ENCODE peak calls at places on chromosomes 16 and 17, in six cellular contexts. Y is psoas muscle, A is RWPE2, T is gastrocnemius medialis, S is pancreas, G is mucosa of descending colon. P is an unnamed sample.

GRCh38 chr16:30605148-30605547 is 5.0 kb downstream of the ZNF689 start:
- ATAC-seq in Y (no peak), A (no peak), T (no peak), S (no peak), G (no peak), P (no peak)

GRCh38 chr16:87369117-87369775 is 14.3 kb downstream of the FBXO31 start:
- ATAC-seq in Y (no peak), A (no peak), T (no peak), S (no peak), G (no peak), P (no peak)

GRCh38 chr17:45672301-45672700 is 111.8 kb upstream of the CRHR1 start:
- ATAC-seq in Y (no peak), A (no peak), T (no peak), S (no peak), G (no peak), P (no peak)

GRCh38 chr16:67163164-67163902 is 1.2 kb upstream of the HSF4 start:
- ATAC-seq in Y (peak), A (peak), T (peak), S (no peak), G (no peak), P (peak)

GRCh38 chr17:72580321-72581127 is 459.7 kb downstream of the SOX9 start:
- ATAC-seq in Y (no peak), A (peak), T (no peak), S (peak), G (peak), P (no peak)

GRCh38 chr17:13410874-13411273 is 190.9 kb downstream of the HS3ST3A1 start:
- ATAC-seq in Y (no peak), A (peak), T (no peak), S (peak), G (peak), P (peak)

GRCh38 chr16:74439685-74440084 is 18.4 kb upstream of the CLEC18B start:
- ATAC-seq in Y (no peak), A (no peak), T (no peak), S (no peak), G (peak), P (no peak)

GRCh38 chr16:88956546-88957455 is 20.2 kb downstream of the CBFA2T3 start:
- ATAC-seq in Y (no peak), A (no peak), T (no peak), S (no peak), G (no peak), P (no peak)

GRCh38 chr16:11446566-11447119 is 101.4 kb downstream of the RMI2 start:
- ATAC-seq in Y (no peak), A (no peak), T (no peak), S (no peak), G (no peak), P (no peak)

GRCh38 chr17:40491486-40491885 is 9.9 kb downstream of the TNS4 start:
- ATAC-seq in Y (no peak), A (peak), T (no peak), S (no peak), G (peak), P (no peak)

GRCh38 chr16:11205754-11206459 is 50.1 kb downstream of the SOCS1 start:
- ATAC-seq in Y (peak), A (no peak), T (peak), S (peak), G (peak), P (peak)

GRCh38 chr16:50489187-50489586 is 59.0 kb upstream of the NKD1 start:
- ATAC-seq in Y (no peak), A (no peak), T (no peak), S (no peak), G (no peak), P (no peak)

GRCh38 chr16:53511403-53512280 is 8.6 kb upstream of the AKTIP start:
- ATAC-seq in Y (no peak), A (no peak), T (no peak), S (peak), G (peak), P (no peak)

GRCh38 chr16:73768786-73769203 is 527.8 kb upstream of the PSMD7 start:
- ATAC-seq in Y (no peak), A (peak), T (peak), S (peak), G (no peak), P (no peak)

GRCh38 chr17:74646231-74646630 is 22.7 kb upstream of the CD300E start:
- ATAC-seq in Y (no peak), A (peak), T (no peak), S (peak), G (no peak), P (no peak)

GRCh38 chr17:82679586-82680465 is 18.7 kb downstream of the RAB40B start:
- ATAC-seq in Y (peak), A (no peak), T (no peak), S (no peak), G (peak), P (no peak)

GRCh38 chr17:76196675-76197074 is 43.6 kb downstream of the RNF157 start:
- ATAC-seq in Y (peak), A (no peak), T (peak), S (no peak), G (peak), P (peak)

DNA sequence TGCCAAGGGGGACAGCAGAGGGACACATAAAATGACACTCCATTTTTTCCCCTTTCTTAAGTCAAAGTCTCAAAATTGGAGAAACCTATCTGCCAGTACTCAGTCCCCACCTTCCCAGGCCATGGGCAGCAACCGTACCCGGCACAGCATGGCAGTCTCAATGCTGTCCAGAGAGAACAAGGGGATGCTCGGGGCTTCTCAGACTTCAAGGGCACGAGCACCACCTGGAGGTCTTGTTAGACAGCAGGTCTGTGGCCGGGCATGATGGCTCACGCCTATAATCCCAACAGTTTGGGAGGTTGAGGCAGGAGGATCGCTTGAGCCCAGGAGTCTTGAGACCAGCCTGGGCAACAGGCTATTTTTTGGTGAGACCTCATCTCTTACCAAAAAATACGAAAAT is 3.2 kb downstream of the DNAH17 start:
- ATAC-seq in Y (no peak), A (no peak), T (no peak), S (no peak), G (no peak), P (no peak)
- TF ChIP-seq CTCF in Y (no peak), A (no peak), T (no peak), S (no peak), G (no peak), P (no peak)

GRCh38 chr17:44607836-44608690 is 48.2 kb upstream of the MEIOC start:
- ATAC-seq in Y (no peak), A (no peak), T (no peak), S (peak), G (no peak), P (peak)

GRCh38 chr17:44610331-44610730 is 45.9 kb upstream of the MEIOC start:
- ATAC-seq in Y (no peak), A (no peak), T (no peak), S (no peak), G (no peak), P (no peak)

GRCh38 chr17:44606658-44607057 is 49.4 kb downstream of the FZD2 start:
- ATAC-seq in Y (no peak), A (no peak), T (no peak), S (no peak), G (no peak), P (no peak)

GRCh38 chr17:44610871-44611270 is 45.4 kb upstream of the MEIOC start:
- ATAC-seq in Y (no peak), A (no peak), T (no peak), S (peak), G (no peak), P (no peak)

DNA sequence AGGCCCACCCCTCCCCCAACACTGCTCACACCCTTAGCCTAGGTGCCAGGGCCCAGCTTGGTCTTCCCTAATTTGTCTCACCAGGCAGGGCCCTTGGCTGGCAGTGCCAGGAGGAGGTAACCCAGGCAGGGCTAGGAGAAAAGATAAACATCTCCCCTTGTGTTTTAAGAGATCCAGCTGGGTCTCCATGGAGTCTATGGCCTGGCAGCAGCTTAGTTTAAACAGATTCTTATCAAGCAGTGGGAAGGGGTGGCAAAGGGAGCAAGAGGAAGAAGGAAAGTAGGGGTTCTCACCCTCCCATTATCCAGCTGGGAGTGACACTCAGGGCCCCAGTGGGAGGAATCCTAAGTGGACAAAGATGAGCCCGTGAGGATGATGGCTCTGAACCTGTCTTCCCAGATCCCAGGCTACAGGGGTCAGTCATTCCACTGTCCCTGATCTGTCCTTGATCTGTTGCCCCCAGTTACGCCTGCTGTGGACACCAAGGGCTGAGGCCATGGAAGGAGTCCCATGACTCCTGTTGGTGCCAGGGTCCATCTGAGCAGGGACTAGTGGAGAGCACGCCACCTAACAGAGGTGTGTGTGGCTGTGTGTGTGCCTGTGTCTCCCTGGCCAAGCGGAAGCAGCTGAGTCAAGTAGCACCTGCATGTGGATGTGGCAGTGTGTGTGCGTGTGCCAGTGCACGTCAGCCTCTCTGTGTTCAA is 47.4 kb upstream of the MEIOC start:
- ATAC-seq in Y (no peak), A (no peak), T (no peak), S (peak), G (no peak), P (no peak)
- TF ChIP-seq CTCF in Y (no peak), A (no peak), T (no peak), S (no peak), G (no peak), P (no peak)

GRCh38 chr17:64133546-64134215 is 3.7 kb upstream of the ERN1 start:
- ATAC-seq in Y (no peak), A (peak), T (no peak), S (peak), G (no peak), P (no peak)
- TF ChIP-seq CTCF in Y (peak), A (peak), T (peak), S (no peak), G (peak), P (peak)

GRCh38 chr17:17381438-17382059 is 78.4 kb downstream of the NT5M start:
- ATAC-seq in Y (no peak), A (no peak), T (no peak), S (no peak), G (no peak), P (no peak)

GRCh38 chr17:17382060-17382449 is 78.9 kb downstream of the NT5M start:
- ATAC-seq in Y (no peak), A (no peak), T (no peak), S (no peak), G (no peak), P (no peak)

GRCh38 chr17:17382901-17383300 is 79.7 kb downstream of the NT5M start:
- ATAC-seq in Y (no peak), A (no peak), T (no peak), S (no peak), G (no peak), P (no peak)

GRCh38 chr17:17379197-17379991 is 76.2 kb downstream of the NT5M start:
- ATAC-seq in Y (no peak), A (no peak), T (no peak), S (peak), G (no peak), P (no peak)

DNA sequence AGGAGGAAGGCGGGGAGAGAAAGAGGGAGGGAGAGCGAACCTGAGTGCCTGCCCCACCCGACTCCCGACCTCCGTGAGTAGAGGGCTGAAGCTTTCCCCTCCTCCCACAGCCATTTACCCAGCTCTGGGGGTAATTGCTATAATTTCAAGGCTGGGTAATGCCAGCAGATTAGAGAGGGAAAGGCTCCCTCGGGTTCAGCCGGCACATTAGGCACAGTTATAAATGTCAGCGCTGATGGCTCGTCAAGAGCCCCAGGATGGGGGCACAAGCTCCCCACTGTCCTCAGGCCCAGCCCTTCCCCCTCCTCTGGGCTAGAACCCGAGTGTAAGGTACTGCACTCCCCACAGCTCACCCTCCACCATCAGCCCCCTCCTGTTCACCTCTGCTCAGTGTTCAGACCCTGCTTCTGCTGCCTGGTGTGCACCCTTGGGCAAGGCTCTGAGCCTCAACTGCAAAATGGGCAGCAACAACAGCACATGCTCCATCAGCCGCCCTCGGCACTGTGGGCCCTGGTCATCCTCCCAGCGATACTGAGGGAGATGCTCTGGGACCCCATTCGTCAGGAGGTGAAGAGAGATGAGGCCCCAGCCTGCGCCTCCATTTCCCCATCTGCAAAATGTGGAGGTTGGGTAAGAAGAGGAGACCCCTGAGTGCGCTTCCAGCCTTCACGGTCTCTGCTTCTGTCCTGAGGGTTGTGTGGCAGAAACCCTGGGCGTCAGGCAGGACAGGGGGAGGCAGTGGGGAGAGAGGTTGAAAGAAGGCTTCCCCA is 77.2 kb downstream of the NT5M start:
- ATAC-seq in Y (no peak), A (no peak), T (no peak), S (peak), G (no peak), P (no peak)
- TF ChIP-seq CTCF in Y (no peak), A (no peak), T (no peak), S (no peak), G (no peak), P (no peak)

GRCh38 chr17:62627904-62628603 is 584 bp downstream of the MRC2 start:
- ATAC-seq in Y (peak), A (peak), T (no peak), S (peak), G (peak), P (peak)
- TF ChIP-seq CTCF in Y (no peak), A (no peak), T (no peak), S (no peak), G (no peak), P (no peak)

GRCh38 chr17:37884516-37884915 is 39.7 kb upstream of the TBC1D3K start:
- ATAC-seq in Y (no peak), A (no peak), T (no peak), S (no peak), G (no peak), P (no peak)
- TF ChIP-seq CTCF in Y (no peak), A (no peak), T (no peak), S (no peak), G (no peak), P (no peak)